ENCODE peak calls at places on chromosome 2, in four cellular contexts. R is HepG2, N is HCT116, F is K562. Q is an unnamed sample.
A peak's percentile ranks its signal among the peaks of the same experiment; 100 is the strongest.

GRCh38 chr2:53944542-53944941 is 26.3 kb downstream of the PSME4 start:
- DNase-seq in R (no peak), N (no peak), F (no peak), Q (no peak)

GRCh38 chr2:100139114-100139513 is 3.3 kb downstream of the AFF3 start:
- DNase-seq in R (no peak), N (no peak), F (no peak), Q (no peak)

GRCh38 chr2:69271831-69272257 is 115.2 kb downstream of the GFPT1 start:
- DNase-seq in R (no peak), N (no peak), F (no peak), Q (no peak)

GRCh38 chr2:241635756-241636155 is 1.2 kb downstream of the THAP4 start:
- DNase-seq in R (peak; percentile 28), N (no peak), F (peak; percentile 15), Q (no peak)

GRCh38 chr2:127569274-127570065 is 34.0 kb downstream of the MYO7B start:
- DNase-seq in R (no peak), N (no peak), F (no peak), Q (no peak)

GRCh38 chr2:120679526-120679925 is 56.1 kb upstream of the GLI2 start:
- DNase-seq in R (no peak), N (no peak), F (no peak), Q (no peak)

GRCh38 chr2:56741601-56742102 is 557.9 kb downstream of the CCDC85A start:
- DNase-seq in R (peak; percentile 18), N (peak; percentile 45), F (no peak), Q (peak; percentile 89)

GRCh38 chr2:128362186-128362888 is 43.7 kb upstream of the HS6ST1 start:
- DNase-seq in R (no peak), N (no peak), F (no peak), Q (no peak)

GRCh38 chr2:166433457-166433856 is 57.7 kb upstream of the SCN9A start:
- DNase-seq in R (peak; percentile 67), N (no peak), F (no peak), Q (no peak)

GRCh38 chr2:53913721-53914120 is 54.0 kb upstream of the GPR75 start:
- DNase-seq in R (no peak), N (no peak), F (no peak), Q (no peak)

GRCh38 chr2:159225025-159226016 is 61.2 kb downstream of the WDSUB1 start:
- DNase-seq in R (no peak), N (no peak), F (no peak), Q (no peak)

GRCh38 chr2:20378891-20379519 is 28.4 kb upstream of the PUM2 start:
- DNase-seq in R (peak; percentile 80), N (peak; percentile 38), F (peak; percentile 73), Q (no peak)

GRCh38 chr2:5969301-5969700 is 277.1 kb downstream of the SOX11 start:
- DNase-seq in R (no peak), N (no peak), F (no peak), Q (no peak)

GRCh38 chr2:5970347-5970746 is 278.2 kb downstream of the SOX11 start:
- DNase-seq in R (no peak), N (no peak), F (no peak), Q (no peak)

GRCh38 chr2:5967506-5967905 is 275.3 kb downstream of the SOX11 start:
- DNase-seq in R (no peak), N (no peak), F (no peak), Q (no peak)
- TF ChIP-seq POLR2AphosphoS5 in R (no peak), N (no peak), F (no peak), Q (no peak)

GRCh38 chr2:196638765-196639164 is 750 bp upstream of the CCDC150 start:
- DNase-seq in R (no peak), N (no peak), F (no peak), Q (no peak)
- TF ChIP-seq TCF7L2 in R (no peak), N (no peak), F (no peak), Q (no peak)

GRCh38 chr2:233854241-233854981 is at the start of gene HJURP:
- DNase-seq in R (peak; percentile 97), N (peak; percentile 91), F (peak; percentile 98), Q (peak; percentile 89)
- TF ChIP-seq REST in R (no peak), N (no peak), F (no peak), Q (no peak)

DNA sequence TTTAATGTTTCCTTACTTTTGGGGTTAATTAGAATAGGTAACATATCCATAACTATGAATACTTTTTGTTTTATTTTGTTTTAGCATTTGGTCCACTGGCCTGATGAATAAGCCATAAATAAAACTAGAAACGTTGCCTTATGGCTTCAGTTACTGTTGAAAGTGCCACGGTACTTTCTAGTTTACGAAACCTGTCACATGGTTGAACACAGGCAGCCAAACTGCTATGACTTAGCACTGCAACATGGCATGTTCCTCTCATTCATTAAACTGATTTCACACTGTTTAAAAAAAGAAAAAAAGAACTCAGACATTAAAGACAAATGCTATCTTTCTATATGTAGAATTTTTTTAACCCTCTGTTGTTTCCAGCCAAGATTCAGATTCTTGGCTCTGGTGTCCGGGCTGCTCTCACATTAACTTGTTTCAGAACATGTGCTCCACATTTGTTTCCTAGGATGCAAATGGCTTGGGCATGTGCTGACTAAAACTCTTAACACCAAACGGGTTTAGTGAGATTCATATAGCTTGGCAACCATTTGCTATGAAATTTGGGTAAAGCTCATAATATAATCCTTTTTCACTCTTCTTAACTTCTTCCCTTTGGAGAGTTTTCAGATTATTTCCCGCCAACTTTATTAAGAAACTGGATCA is 323.9 kb upstream of the RND3 start:
- DNase-seq in R (no peak), N (no peak), F (no peak), Q (no peak)
- TF ChIP-seq POLR2AphosphoS5 in R (no peak), N (no peak), F (no peak), Q (no peak)

DNA sequence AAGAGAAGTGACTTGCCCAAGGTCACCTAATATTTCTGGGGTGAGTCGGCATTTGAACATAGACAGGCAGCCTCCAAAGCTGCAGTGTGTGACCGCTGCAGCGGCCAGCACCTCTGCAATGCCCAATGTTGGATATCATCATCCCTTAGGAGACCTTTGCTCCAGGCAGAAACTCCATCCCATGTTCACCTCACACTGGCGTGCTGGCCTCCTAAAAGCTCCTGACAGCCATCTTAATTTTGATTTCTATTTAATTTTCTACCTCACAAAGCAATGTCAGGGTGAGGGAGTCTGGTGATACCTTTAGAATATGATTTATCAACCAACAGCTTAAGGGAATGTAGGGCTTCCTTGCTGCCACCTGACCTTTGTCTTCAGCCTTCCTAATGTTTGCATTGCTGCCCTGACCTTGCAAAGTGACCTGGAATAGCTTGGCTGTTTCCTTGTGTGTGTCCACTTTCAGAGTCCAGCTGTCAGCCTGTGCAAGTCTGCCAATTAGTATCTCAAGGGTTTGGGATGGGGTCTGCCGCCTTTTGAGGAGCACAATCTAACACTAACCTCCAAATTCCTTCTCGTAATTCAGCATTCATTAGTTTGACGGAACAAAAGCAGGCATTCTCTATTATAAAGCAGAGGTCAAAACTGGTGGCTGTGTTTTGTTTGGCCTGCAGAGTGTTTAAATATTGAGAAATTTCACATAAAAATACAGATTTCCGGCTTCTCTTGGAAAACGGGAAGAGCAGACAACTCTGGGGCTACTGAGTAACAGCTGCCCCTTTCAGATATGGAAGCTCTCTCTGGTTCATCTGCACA is 127.6 kb downstream of the PLEKHM3 start:
- DNase-seq in R (peak; percentile 84), N (no peak), F (no peak), Q (no peak)
- TF ChIP-seq TCF7L2 in R (no peak), N (no peak), F (no peak), Q (no peak)

Q was measured in Panc1.